ENCODE peak calls at places on chromosomes 5 and 9, in seven cellular contexts. Z is tibial artery, I is IMR-90, X is stomach, U is pancreas, L is HCT116, A is mammary epithelial cell. H is an unnamed sample.

GRCh38 chr5:172872997-172873491 is 39.0 kb downstream of the ERGIC1 start:
- DNase-seq in L (no peak), U (no peak), Z (peak; percentile 87), A (no peak), I (peak; percentile 64), X (no peak), H (peak; percentile 49)

GRCh38 chr5:141779642-141780041 is 97.6 kb upstream of the ARAP3 start:
- DNase-seq in L (no peak), Z (no peak), I (peak; percentile 44), U (no peak), X (no peak), A (peak; percentile 69), H (peak; percentile 64)

GRCh38 chr5:168165221-168165965 is 126.1 kb upstream of the WWC1 start:
- DNase-seq in A (peak; percentile 11), I (no peak), U (no peak), L (no peak), Z (no peak), X (no peak), H (no peak)

GRCh38 chr9:137221477-137222111 is 446 bp downstream of the RNF208 start:
- DNase-seq in X (no peak), I (no peak), U (no peak), A (no peak), Z (no peak), L (no peak), H (no peak)

GRCh38 chr5:138789771-138790242 is 36.6 kb downstream of the CTNNA1 start:
- DNase-seq in L (peak; percentile 37), U (no peak), X (no peak), A (peak; percentile 9), Z (no peak), I (peak; percentile 38), H (no peak)

GRCh38 chr5:150114102-150114641 is 27.8 kb upstream of the CSF1R start:
- DNase-seq in U (no peak), L (no peak), A (no peak), Z (no peak), X (peak; percentile 18), I (no peak), H (no peak)

GRCh38 chr5:141709704-141710267 is 27.8 kb upstream of the ARAP3 start:
- DNase-seq in Z (no peak), A (no peak), X (no peak), L (no peak), I (no peak), U (no peak), H (no peak)

GRCh38 chr9:105539452-105539851 is 18.5 kb upstream of the FKTN start:
- DNase-seq in I (no peak), Z (no peak), A (no peak), L (no peak), X (no peak), U (no peak), H (no peak)

GRCh38 chr5:33969572-33970452 is 14.7 kb downstream of the SLC45A2 start:
- DNase-seq in I (peak; percentile 71), X (no peak), Z (no peak), U (peak; percentile 49), A (peak; percentile 40), L (peak; percentile 6), H (no peak)

GRCh38 chr5:19795218-19795617 is 192.8 kb downstream of the CDH18 start:
- DNase-seq in L (no peak), U (no peak), X (no peak), Z (no peak), A (peak; percentile 34), I (peak; percentile 57), H (no peak)

GRCh38 chr9:137515338-137515724 is 34.9 kb downstream of the PNPLA7 start:
- DNase-seq in A (no peak), X (no peak), I (no peak), Z (no peak), U (no peak), L (no peak), H (no peak)

GRCh38 chr5:2724031-2724581 is 27.4 kb downstream of the IRX2 start:
- DNase-seq in I (no peak), X (no peak), Z (no peak), A (no peak), L (no peak), U (no peak), H (no peak)
- H3K27me3 ChIP-seq in I (no peaks in the 10 kb centered on the region), X (no peaks in the 10 kb centered on the region), Z (peaks cover 34% of the 10 kb centered on the region), A (no peaks in the 10 kb centered on the region), L (no peaks in the 10 kb centered on the region), U (no peaks in the 10 kb centered on the region), H (peaks cover 49% of the 10 kb centered on the region)

GRCh38 chr9:133389025-133389557 is 12.9 kb downstream of the STKLD1 start:
- DNase-seq in U (no peak), A (no peak), L (no peak), Z (no peak), X (no peak), I (no peak), H (no peak)
- H3K27me3 ChIP-seq in U (no peaks in the 10 kb centered on the region), A (no peaks in the 10 kb centered on the region), L (no peaks in the 10 kb centered on the region), Z (peaks cover 27% of the 10 kb centered on the region), X (no peaks in the 10 kb centered on the region), I (peaks cover 12% of the 10 kb centered on the region), H (no peaks in the 10 kb centered on the region)

GRCh38 chr5:123116757-123117156 is 27.7 kb downstream of the PRDM6 start:
- DNase-seq in L (no peak), A (no peak), Z (no peak), I (no peak), U (no peak), X (no peak), H (no peak)

GRCh38 chr5:123115020-123115419 is 26.0 kb downstream of the PRDM6 start:
- DNase-seq in U (no peak), X (no peak), L (no peak), I (peak; percentile 68), Z (no peak), A (no peak), H (no peak)

GRCh38 chr5:123117989-123118388 is 28.9 kb downstream of the PRDM6 start:
- DNase-seq in Z (no peak), U (no peak), L (no peak), I (no peak), X (no peak), A (no peak), H (no peak)

GRCh38 chr5:123113136-123113535 is 24.1 kb downstream of the PRDM6 start:
- DNase-seq in X (no peak), I (no peak), L (no peak), U (no peak), Z (no peak), A (no peak), H (no peak)

DNA sequence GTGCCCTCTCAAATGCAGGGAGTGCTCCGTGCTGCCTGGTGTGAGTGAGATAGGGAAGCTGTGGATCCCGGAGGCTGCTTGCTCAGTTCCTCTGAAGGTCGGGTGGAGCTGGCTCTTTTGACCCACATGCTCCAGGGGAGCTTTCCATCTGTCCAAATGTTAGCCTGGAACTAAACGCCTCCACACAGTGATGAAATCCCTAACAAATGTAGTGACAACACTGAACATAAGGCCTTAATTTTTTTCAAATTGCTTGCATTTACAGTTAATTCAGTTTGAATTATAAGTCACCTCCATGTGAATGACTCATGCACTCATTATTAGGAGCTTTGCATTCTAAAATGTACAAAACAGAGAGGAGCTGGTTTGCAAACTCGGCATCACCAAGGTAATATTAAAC is 27.0 kb downstream of the PRDM6 start:
- DNase-seq in L (no peak), I (peak; percentile 43), Z (peak; percentile 55), U (no peak), X (no peak), A (no peak), H (no peak)
- H3K27me3 ChIP-seq in L (no peaks in the 10 kb centered on the region), I (no peaks in the 10 kb centered on the region), Z (no peaks in the 10 kb centered on the region), U (no peaks in the 10 kb centered on the region), X (no peaks in the 10 kb centered on the region), A (peaks cover 5% of the 10 kb centered on the region), H (no peaks in the 10 kb centered on the region)

GRCh38 chr5:176743136-176743827 is 67.1 kb upstream of the UNC5A start:
- DNase-seq in I (no peak), A (no peak), X (no peak), Z (no peak), L (no peak), U (no peak), H (no peak)
- H3K27me3 ChIP-seq in I (peaks cover 86% of the 10 kb centered on the region), A (peaks cover 21% of the 10 kb centered on the region), X (peaks cover 28% of the 10 kb centered on the region), Z (peaks cover 97% of the 10 kb centered on the region), L (no peaks in the 10 kb centered on the region), U (no peaks in the 10 kb centered on the region), H (peaks cover 12% of the 10 kb centered on the region)

GRCh38 chr5:9667906-9668305 is 37.8 kb upstream of the TAS2R1 start:
- DNase-seq in U (no peak), I (no peak), L (no peak), X (no peak), A (no peak), Z (no peak), H (no peak)

GRCh38 chr5:9670371-9670770 is 40.2 kb upstream of the TAS2R1 start:
- DNase-seq in A (no peak), X (no peak), I (no peak), Z (no peak), L (no peak), U (no peak), H (peak; percentile 77)
- H3K27me3 ChIP-seq in A (peaks cover 2% of the 10 kb centered on the region), X (no peaks in the 10 kb centered on the region), I (no peaks in the 10 kb centered on the region), Z (no peaks in the 10 kb centered on the region), L (no peaks in the 10 kb centered on the region), U (no peaks in the 10 kb centered on the region), H (no peaks in the 10 kb centered on the region)

GRCh38 chr9:131987232-131987631 is 92.4 kb downstream of the MED27 start:
- DNase-seq in Z (no peak), U (no peak), A (no peak), I (no peak), L (no peak), X (no peak), H (no peak)
- H3K27me3 ChIP-seq in Z (no peaks in the 10 kb centered on the region), U (no peaks in the 10 kb centered on the region), A (no peaks in the 10 kb centered on the region), I (no peaks in the 10 kb centered on the region), L (no peaks in the 10 kb centered on the region), X (no peaks in the 10 kb centered on the region), H (no peaks in the 10 kb centered on the region)

GRCh38 chr5:135028791-135029467 is 5.1 kb downstream of the PITX1 start:
- DNase-seq in U (no peak), A (no peak), I (no peak), X (no peak), L (no peak), Z (no peak), H (no peak)
- H3K27me3 ChIP-seq in U (peaks cover 22% of the 10 kb centered on the region), A (peaks cover 17% of the 10 kb centered on the region), I (no peaks in the 10 kb centered on the region), X (peaks cover 6% of the 10 kb centered on the region), L (no peaks in the 10 kb centered on the region), Z (peaks cover 8% of the 10 kb centered on the region), H (no peaks in the 10 kb centered on the region)

H was measured in MG63.